ENCODE peak calls at places on chromosomes 4 and X, in five cellular contexts. B, U, I, K and M are unnamed samples.

GRCh38 chr4:89110541-89110985 is 770 bp upstream of the TIGD2 start:
- DNase-seq in B (no peak), U (no peak), I (no peak), K (peak; percentile 8), M (no peak)

GRCh38 chr4:25981749-25982148 is 67.7 kb downstream of the SMIM20 start:
- DNase-seq in B (no peak), U (no peak), I (no peak), K (no peak), M (no peak)

GRCh38 chr4:47686294-47686872 is 151.5 kb downstream of the CORIN start:
- DNase-seq in B (no peak), U (peak; percentile 46), I (peak; percentile 48), K (peak; percentile 13), M (peak; percentile 18)

GRCh38 chr4:87926554-87927098 is 48.9 kb upstream of the SPP1 start:
- DNase-seq in B (no peak), U (no peak), I (no peak), K (no peak), M (no peak)

GRCh38 chr4:169492436-169493163 is 119.8 kb downstream of the NEK1 start:
- DNase-seq in B (peak; percentile 9), U (peak; percentile 65), I (peak; percentile 25), K (peak; percentile 14), M (peak; percentile 21)

GRCh38 chr4:139144911-139145551 is 32.0 kb downstream of the ELF2 start:
- DNase-seq in B (peak; percentile 9), U (no peak), I (no peak), K (no peak), M (no peak)

GRCh38 chr4:38185406-38185805 is 225.2 kb downstream of the PTTG2 start:
- DNase-seq in B (no peak), U (no peak), I (no peak), K (no peak), M (no peak)

GRCh38 chr4:7721984-7722551 is 217.6 kb downstream of the AFAP1 start:
- DNase-seq in B (no peak), U (no peak), I (no peak), K (no peak), M (peak; percentile 13)

GRCh38 chrX:151416521-151417048 is 19.6 kb downstream of the VMA21 start:
- DNase-seq in B (no peak), U (no peak), I (peak; percentile 13), K (no peak), M (no peak)

GRCh38 chr4:189059996-189060570 is 880.6 kb upstream of the FRG1 start:
- DNase-seq in B (peak; percentile 6), U (peak; percentile 20), I (no peak), K (no peak), M (no peak)

GRCh38 chr4:121139533-121140222 is 24.4 kb downstream of the TNIP3 start:
- DNase-seq in B (no peak), U (peak; percentile 68), I (peak; percentile 35), K (no peak), M (no peak)

GRCh38 chr4:18869166-18869565 is 847.6 kb upstream of the LCORL start:
- DNase-seq in B (no peak), U (no peak), I (no peak), K (no peak), M (no peak)